ENCODE peak calls at places on chromosomes 11 and 22, in nine cellular contexts. C is GM20000, L is endothelial cell, U is AG10803, D is heart left ventricle, I is brain microvascular endothelial cell, J is fibroblast of mammary gland, S is HCT116, Z is A549. X is an unnamed sample.

GRCh38 chr22:30183861-30184278 is 62.7 kb downstream of the LIF start:
- DNase-seq in C (no peak), L (no peak), U (peak), D (no peak), I (peak), J (no peak), S (no peak), Z (no peak), X (peak)

GRCh38 chr11:32531528-32531927 is 52.1 kb upstream of the EIF3M start:
- DNase-seq in C (no peak), L (no peak), U (no peak), D (no peak), I (no peak), J (no peak), S (no peak), Z (no peak), X (peak)

GRCh38 chr11:30424851-30425250 is 101.9 kb downstream of the ARL14EP start:
- DNase-seq in C (no peak), L (no peak), U (no peak), D (no peak), I (no peak), J (no peak), S (no peak), Z (no peak), X (no peak)

GRCh38 chr11:69584160-69584559 is 56.8 kb upstream of the CCND1 start:
- DNase-seq in C (no peak), L (no peak), U (no peak), D (no peak), I (no peak), J (no peak), S (no peak), Z (no peak), X (no peak)

GRCh38 chr11:12802418-12803085 is 128.3 kb downstream of the TEAD1 start:
- DNase-seq in C (no peak), L (no peak), U (no peak), D (no peak), I (peak), J (peak), S (peak), Z (peak), X (peak)

GRCh38 chr11:21343204-21343603 is 673.8 kb downstream of the NELL1 start:
- DNase-seq in C (no peak), L (no peak), U (no peak), D (no peak), I (no peak), J (no peak), S (no peak), Z (no peak), X (no peak)

GRCh38 chr11:117930668-117931330 is 1.6 kb upstream of the TMPRSS13 start:
- DNase-seq in C (peak), L (no peak), U (no peak), D (no peak), I (no peak), J (no peak), S (no peak), Z (no peak), X (no peak)

GRCh38 chr11:65887026-65887722 is 1.1 kb downstream of the FIBP start:
- DNase-seq in C (no peak), L (no peak), U (no peak), D (no peak), I (no peak), J (no peak), S (no peak), Z (no peak), X (no peak)

GRCh38 chr11:95429376-95429907 is 198.4 kb upstream of the SESN3 start:
- DNase-seq in C (no peak), L (no peak), U (peak), D (no peak), I (no peak), J (no peak), S (no peak), Z (no peak), X (no peak)

GRCh38 chr22:50620861-50621490 is 7.0 kb downstream of the ARSA start:
- DNase-seq in C (peak), L (no peak), U (no peak), D (peak), I (no peak), J (peak), S (no peak), Z (no peak), X (no peak)

GRCh38 chr22:50624347-50625130 is 3.4 kb downstream of the ARSA start:
- DNase-seq in C (no peak), L (no peak), U (no peak), D (peak), I (no peak), J (no peak), S (no peak), Z (no peak), X (no peak)

GRCh38 chr22:50622723-50623327 is 5.1 kb downstream of the ARSA start:
- DNase-seq in C (no peak), L (no peak), U (no peak), D (no peak), I (no peak), J (no peak), S (peak), Z (no peak), X (no peak)

GRCh38 chr22:50621491-50621880 is 6.5 kb downstream of the ARSA start:
- DNase-seq in C (peak), L (no peak), U (no peak), D (peak), I (no peak), J (no peak), S (no peak), Z (no peak), X (no peak)

DNA sequence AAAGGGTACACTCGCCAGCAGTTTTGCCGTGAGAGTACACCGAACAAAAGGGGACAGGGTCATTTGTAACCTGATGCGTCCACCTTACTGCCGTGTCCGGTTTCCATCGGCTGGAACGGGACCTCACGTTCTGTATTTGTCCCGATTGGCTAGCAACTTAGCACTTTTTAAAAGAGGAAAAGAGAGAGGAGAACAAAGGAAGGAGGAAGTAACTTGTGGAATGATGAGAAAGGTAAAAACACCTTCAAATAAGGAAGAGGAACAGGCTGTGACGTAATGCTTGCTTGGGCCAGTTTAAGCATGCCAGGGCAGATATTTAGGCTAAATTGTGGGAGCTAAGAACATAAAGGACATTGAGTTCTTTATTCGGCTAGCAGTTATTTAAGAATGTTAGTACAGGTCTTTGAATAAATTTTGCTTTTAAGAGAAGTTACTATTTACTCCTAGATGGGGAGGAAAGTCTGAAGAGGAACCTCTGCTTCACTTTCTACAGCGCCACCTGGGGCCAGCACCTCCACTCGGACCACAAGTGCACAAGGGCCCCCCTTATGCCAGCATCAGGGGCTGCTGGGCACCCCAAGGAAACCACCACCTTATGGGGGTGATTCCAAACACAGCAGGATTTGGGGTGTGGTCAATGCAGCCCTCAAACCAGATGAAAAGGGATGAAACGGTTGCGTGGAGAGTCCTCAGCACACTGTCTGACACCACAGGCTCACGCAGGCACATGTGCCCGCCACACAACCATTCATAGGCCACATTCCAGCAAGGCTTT is 5.8 kb downstream of the ARSA start:
- DNase-seq in C (peak), L (no peak), U (no peak), D (peak), I (no peak), J (no peak), S (no peak), Z (no peak), X (no peak)
- TF ChIP-seq CTCF in C (peak), L (no peak), U (no peak), D (no peak), I (peak), J (peak), S (peak), Z (peak), X (peak)

DNA sequence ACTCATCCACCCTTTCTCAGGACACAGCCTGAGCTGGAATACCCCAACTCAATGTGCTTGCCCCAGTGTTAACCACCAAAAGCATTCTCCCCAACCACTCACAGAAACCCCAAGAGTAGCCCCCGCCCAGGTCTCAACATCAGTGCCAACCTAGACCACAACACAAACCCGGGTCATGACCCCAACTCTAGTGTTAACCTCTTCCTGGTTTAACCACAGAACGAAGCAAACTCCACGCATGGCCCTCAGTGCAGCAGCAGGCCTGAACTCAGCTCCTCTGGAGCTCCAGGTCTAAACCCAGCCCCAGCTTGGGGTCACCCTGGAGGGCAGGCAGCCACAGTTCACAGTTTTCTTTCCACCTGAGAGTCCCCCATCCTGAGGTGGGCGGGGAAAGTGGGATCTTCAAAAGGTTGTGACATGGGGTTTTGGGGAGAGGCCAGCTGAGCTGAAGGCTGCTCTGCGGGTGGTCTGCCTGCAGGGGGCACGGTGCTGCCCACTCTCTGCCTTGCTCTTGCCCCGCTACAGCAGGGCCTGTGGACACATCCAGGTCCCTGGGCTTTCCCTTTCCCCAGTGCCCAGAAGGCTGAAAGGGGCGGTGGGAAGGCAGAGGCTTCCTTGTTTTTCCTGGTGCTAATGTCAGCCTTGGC is 37.9 kb downstream of the NECTIN1 start:
- DNase-seq in C (peak), L (no peak), U (no peak), D (no peak), I (no peak), J (no peak), S (no peak), Z (no peak), X (no peak)
- TF ChIP-seq CTCF in C (peak), L (peak), U (no peak), D (no peak), I (peak), J (no peak), S (no peak), Z (no peak), X (no peak)

GRCh38 chr22:23754980-23755636 is 883 bp upstream of the VPREB3 start:
- DNase-seq in C (peak), L (no peak), U (no peak), D (no peak), I (no peak), J (no peak), S (no peak), Z (no peak), X (peak)
- TF ChIP-seq CTCF in C (no peak), L (no peak), U (no peak), D (no peak), I (no peak), J (no peak), S (no peak), Z (no peak), X (no peak)

GRCh38 chr22:49768511-49768910 is 59.2 kb downstream of the BRD1 start:
- DNase-seq in C (no peak), L (no peak), U (no peak), D (no peak), I (no peak), J (no peak), S (no peak), Z (no peak), X (no peak)

GRCh38 chr22:49770454-49771265 is 57.0 kb downstream of the BRD1 start:
- DNase-seq in C (no peak), L (no peak), U (no peak), D (no peak), I (no peak), J (no peak), S (no peak), Z (no peak), X (no peak)

GRCh38 chr22:49769691-49770315 is 57.9 kb downstream of the BRD1 start:
- DNase-seq in C (no peak), L (no peak), U (no peak), D (no peak), I (no peak), J (no peak), S (no peak), Z (no peak), X (no peak)

GRCh38 chr22:49768077-49768476 is 59.6 kb downstream of the BRD1 start:
- DNase-seq in C (no peak), L (no peak), U (no peak), D (no peak), I (no peak), J (no peak), S (no peak), Z (no peak), X (no peak)

DNA sequence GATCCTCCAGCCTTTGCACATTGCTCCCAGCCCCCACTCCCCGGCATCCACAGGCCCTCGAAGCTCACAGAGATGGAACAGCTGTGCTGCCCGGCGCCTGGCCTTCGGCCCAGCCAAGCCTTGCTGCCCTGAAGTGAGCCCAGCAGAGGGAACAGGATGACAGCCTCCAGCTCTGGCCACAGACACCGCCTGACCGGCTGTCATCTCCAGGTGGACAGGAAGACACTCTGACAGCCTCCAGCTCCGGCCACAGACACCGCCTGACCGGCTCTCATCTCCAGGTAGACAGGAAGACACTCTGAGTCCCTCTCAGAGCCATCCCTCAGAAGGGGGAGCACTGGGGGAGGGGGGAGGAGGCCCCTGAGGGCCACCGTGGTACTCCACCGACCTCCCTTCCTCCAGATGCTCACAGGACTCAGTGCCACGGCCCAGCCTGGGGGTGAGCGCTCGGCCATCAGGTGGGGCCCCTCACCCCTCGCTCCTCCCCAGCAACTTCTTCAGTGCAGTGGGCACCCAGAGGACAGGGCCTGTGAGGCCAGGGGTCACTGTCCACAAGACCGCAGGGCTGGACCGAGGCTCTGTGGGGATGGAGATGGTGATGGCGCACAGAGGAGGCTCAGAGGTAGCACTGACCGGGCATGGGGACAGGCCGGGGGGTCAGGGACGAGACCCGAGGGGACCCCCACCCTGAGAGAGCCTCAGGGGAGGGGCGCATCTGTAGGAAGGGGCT is 58.5 kb downstream of the BRD1 start:
- DNase-seq in C (no peak), L (no peak), U (peak), D (no peak), I (no peak), J (no peak), S (no peak), Z (no peak), X (peak)
- TF ChIP-seq CTCF in C (no peak), L (no peak), U (no peak), D (no peak), I (no peak), J (no peak), S (no peak), Z (no peak), X (no peak)

X was measured in fibroblast of pulmonary artery.